ENCODE peak calls at places on chromosome 21, in eight cellular contexts. J is HS-5; G is effector memory CD4-positive, alpha-beta T cell; I is IMR-90; P is iPS DF 6.9; T is H54; U is NT2/D1; Y is GM04504. H is an unnamed sample.

GRCh38 chr21:42164064-42164789 is 54.7 kb upstream of the ABCG1 start:
- DNase-seq in T (no peak), I (no peak), G (peak), P (no peak), J (no peak), Y (no peak), U (peak), H (no peak)

GRCh38 chr21:15050588-15051377 is 14.0 kb downstream of the NRIP1 start:
- DNase-seq in I (no peak), Y (no peak), G (no peak), T (no peak), U (no peak), J (no peak), P (no peak), H (no peak)

GRCh38 chr21:36784942-36785341 is 86.0 kb downstream of the SIM2 start:
- DNase-seq in I (no peak), G (no peak), T (no peak), J (no peak), U (no peak), Y (no peak), P (no peak), H (no peak)

GRCh38 chr21:35528109-35529042 is 479.3 kb upstream of the RUNX1 start:
- DNase-seq in Y (no peak), I (peak), P (no peak), U (no peak), G (no peak), T (no peak), J (no peak), H (no peak)

GRCh38 chr21:42421018-42421793 is 17.5 kb downstream of the UBASH3A start:
- DNase-seq in P (no peak), J (no peak), G (no peak), I (no peak), U (no peak), T (no peak), Y (no peak), H (no peak)

GRCh38 chr21:46153259-46154154 is 1.9 kb downstream of the FTCD start:
- DNase-seq in P (peak), I (no peak), J (no peak), Y (no peak), G (no peak), T (peak), U (peak), H (peak)

GRCh38 chr21:36719614-36720013 is 20.7 kb downstream of the SIM2 start:
- DNase-seq in U (no peak), G (no peak), J (no peak), Y (no peak), P (no peak), T (no peak), I (no peak), H (no peak)

GRCh38 chr21:20720623-20721022 is 277.6 kb upstream of the NCAM2 start:
- DNase-seq in Y (peak), U (no peak), J (peak), G (no peak), P (no peak), T (no peak), I (no peak), H (no peak)

GRCh38 chr21:43639470-43640178 is 19.7 kb downstream of the HSF2BP start:
- DNase-seq in Y (no peak), U (no peak), T (no peak), J (peak), P (no peak), I (peak), G (no peak), H (no peak)

GRCh38 chr21:41016472-41016871 is 151.5 kb upstream of the BACE2 start:
- DNase-seq in U (no peak), Y (no peak), I (no peak), P (no peak), G (no peak), T (no peak), J (no peak), H (no peak)

GRCh38 chr21:45164124-45164511 is 89.7 kb downstream of the ADARB1 start:
- DNase-seq in Y (no peak), P (no peak), T (no peak), U (no peak), G (no peak), J (no peak), I (peak), H (no peak)

GRCh38 chr21:34204481-34205439 is 131.4 kb downstream of the MRPS6 start:
- DNase-seq in T (no peak), U (no peak), G (no peak), I (no peak), P (no peak), Y (no peak), J (no peak), H (no peak)

GRCh38 chr21:32411366-32412161 is 942 bp upstream of the EVA1C start:
- DNase-seq in G (peak), U (no peak), P (no peak), T (peak), I (peak), Y (no peak), J (no peak), H (no peak)

GRCh38 chr21:43308511-43309283 is 118.2 kb downstream of the SIK1 start:
- DNase-seq in J (no peak), I (no peak), T (no peak), Y (no peak), P (no peak), G (no peak), U (no peak), H (no peak)

GRCh38 chr21:38126677-38127271 is 130.0 kb upstream of the KCNJ15 start:
- DNase-seq in J (peak), Y (peak), U (peak), G (no peak), T (peak), I (peak), P (peak), H (peak)

GRCh38 chr21:44432841-44433790 is 22.2 kb upstream of the LRRC3 start:
- DNase-seq in J (no peak), I (no peak), G (no peak), U (no peak), P (no peak), Y (no peak), T (no peak), H (no peak)

GRCh38 chr21:45306832-45307571 is 19.3 kb upstream of the POFUT2 start:
- DNase-seq in P (no peak), G (no peak), J (no peak), T (no peak), U (no peak), I (peak), Y (peak), H (peak)

GRCh38 chr21:42518216-42518615 is 4.6 kb downstream of the SLC37A1 start:
- DNase-seq in G (no peak), T (peak), Y (no peak), P (no peak), I (peak), J (no peak), U (no peak), H (no peak)

GRCh38 chr21:41874611-41875010 is 4.5 kb downstream of the PRDM15 start:
- DNase-seq in I (no peak), U (no peak), T (no peak), J (no peak), Y (no peak), P (no peak), G (no peak), H (no peak)

GRCh38 chr21:34243562-34243961 is 120.2 kb upstream of the KCNE2 start:
- DNase-seq in J (no peak), G (no peak), P (peak), U (peak), T (peak), Y (no peak), I (peak), H (peak)

GRCh38 chr21:29800051-29800450 is 139.7 kb downstream of the GRIK1 start:
- DNase-seq in T (no peak), I (no peak), G (no peak), U (no peak), Y (no peak), P (no peak), J (no peak), H (no peak)

GRCh38 chr21:37145635-37146111 is 72.6 kb downstream of the TTC3 start:
- DNase-seq in J (no peak), I (peak), P (no peak), Y (no peak), G (no peak), T (peak), U (no peak), H (no peak)

GRCh38 chr21:43266534-43266933 is 97.7 kb downstream of the CRYAA start:
- DNase-seq in T (no peak), J (no peak), P (no peak), Y (no peak), U (no peak), I (no peak), G (no peak), H (no peak)

GRCh38 chr21:17612565-17613241 is at the start of gene BTG3:
- DNase-seq in U (peak), T (peak), J (peak), P (peak), G (peak), I (peak), Y (peak), H (peak)

GRCh38 chr21:29725025-29725736 is 214.6 kb downstream of the GRIK1 start:
- DNase-seq in G (no peak), I (no peak), T (no peak), U (no peak), Y (no peak), P (no peak), J (no peak), H (no peak)

GRCh38 chr21:33401617-33401967 is 1.6 kb upstream of the IFNGR2 start:
- DNase-seq in P (no peak), Y (no peak), J (no peak), U (no peak), T (no peak), G (no peak), I (no peak), H (peak)

GRCh38 chr21:35232545-35233176 is 183.6 kb upstream of the RUNX1 start:
- DNase-seq in I (peak), Y (no peak), T (peak), J (peak), P (no peak), U (peak), G (no peak), H (peak)

GRCh38 chr21:28445081-28445830 is 547.4 kb downstream of the LTN1 start:
- DNase-seq in P (no peak), Y (no peak), U (no peak), G (no peak), T (no peak), J (no peak), I (peak), H (no peak)

GRCh38 chr21:39182484-39183271 is 573 bp downstream of the PSMG1 start:
- DNase-seq in P (no peak), T (no peak), J (peak), G (no peak), U (no peak), I (no peak), Y (no peak), H (no peak)

GRCh38 chr21:27261676-27262075 is 294.8 kb upstream of the ADAMTS5 start:
- DNase-seq in Y (no peak), I (no peak), T (no peak), U (no peak), P (no peak), G (no peak), J (no peak), H (no peak)

GRCh38 chr21:15059397-15059796 is 5.4 kb downstream of the NRIP1 start:
- DNase-seq in Y (no peak), I (no peak), U (no peak), J (no peak), G (no peak), T (no peak), P (no peak), H (no peak)

GRCh38 chr21:38346286-38346685 is 89.5 kb downstream of the KCNJ15 start:
- DNase-seq in T (no peak), P (no peak), J (no peak), G (no peak), I (no peak), U (no peak), Y (no peak), H (no peak)

GRCh38 chr21:39175154-39175553 is 8.1 kb downstream of the PSMG1 start:
- DNase-seq in J (peak), G (no peak), P (no peak), U (no peak), T (no peak), I (peak), Y (no peak), H (no peak)

GRCh38 chr21:43734830-43735229 is 15.9 kb downstream of the PDXK start:
- DNase-seq in G (no peak), P (no peak), Y (no peak), U (no peak), T (no peak), I (peak), J (no peak), H (no peak)

GRCh38 chr21:33655591-33656221 is 13.4 kb downstream of the ITSN1 start:
- DNase-seq in Y (no peak), T (peak), J (peak), P (no peak), I (peak), G (no peak), U (peak), H (no peak)

GRCh38 chr21:32333953-32334673 is 35.5 kb downstream of the MRAP start:
- DNase-seq in Y (no peak), I (no peak), J (no peak), U (no peak), T (no peak), G (no peak), P (no peak), H (no peak)

GRCh38 chr21:42071146-42071737 is at the start of gene UMODL1:
- DNase-seq in U (no peak), G (no peak), J (no peak), P (no peak), Y (no peak), T (no peak), I (no peak), H (no peak)